ENCODE peak calls at places on chromosomes 6 and 20, in ten cellular contexts. One of them, this sample, is unnamed.

GRCh38 chr20:21693322-21693721 is 12.1 kb upstream of the PAX1 start:
- DNase-seq in activated CD4-positive, CD25-positive, alpha-beta regulatory T cell: no peak
- DNase-seq in HT1080: no peak
- DNase-seq in pancreas: no peak
- DNase-seq in AML-193: no peak
- DNase-seq in T-helper 17 cell: no peak
- DNase-seq in cardiac muscle cell: no peak
- DNase-seq in H7: peak
- DNase-seq in GM12865: peak
- DNase-seq in EL: no peak
- DNase-seq in this sample: no peak

GRCh38 chr20:56520180-56520579 is 4.4 kb upstream of the FAM209A start:
- DNase-seq in activated CD4-positive, CD25-positive, alpha-beta regulatory T cell: no peak
- DNase-seq in HT1080: no peak
- DNase-seq in pancreas: no peak
- DNase-seq in AML-193: no peak
- DNase-seq in T-helper 17 cell: no peak
- DNase-seq in cardiac muscle cell: no peak
- DNase-seq in H7: no peak
- DNase-seq in GM12865: no peak
- DNase-seq in EL: no peak
- DNase-seq in this sample: no peak

GRCh38 chr20:56422131-56422823 is 10.2 kb downstream of the CASS4 start:
- DNase-seq in activated CD4-positive, CD25-positive, alpha-beta regulatory T cell: no peak
- DNase-seq in HT1080: peak
- DNase-seq in pancreas: no peak
- DNase-seq in AML-193: peak
- DNase-seq in T-helper 17 cell: no peak
- DNase-seq in cardiac muscle cell: peak
- DNase-seq in H7: no peak
- DNase-seq in GM12865: no peak
- DNase-seq in EL: peak
- DNase-seq in this sample: no peak

GRCh38 chr20:62485062-62485700 is 9.4 kb upstream of the GATA5 start:
- DNase-seq in activated CD4-positive, CD25-positive, alpha-beta regulatory T cell: no peak
- DNase-seq in HT1080: no peak
- DNase-seq in pancreas: peak
- DNase-seq in AML-193: no peak
- DNase-seq in T-helper 17 cell: no peak
- DNase-seq in cardiac muscle cell: peak
- DNase-seq in H7: peak
- DNase-seq in GM12865: no peak
- DNase-seq in EL: peak
- DNase-seq in this sample: no peak

GRCh38 chr6:5677219-5678000 is 329.3 kb downstream of the NRN1 start:
- DNase-seq in activated CD4-positive, CD25-positive, alpha-beta regulatory T cell: no peak
- DNase-seq in HT1080: peak
- DNase-seq in pancreas: no peak
- DNase-seq in AML-193: no peak
- DNase-seq in T-helper 17 cell: no peak
- DNase-seq in cardiac muscle cell: peak
- DNase-seq in H7: no peak
- DNase-seq in GM12865: no peak
- DNase-seq in EL: no peak
- DNase-seq in this sample: no peak

GRCh38 chr6:158040051-158040803 is 58.6 kb downstream of the SYNJ2 start:
- DNase-seq in activated CD4-positive, CD25-positive, alpha-beta regulatory T cell: no peak
- DNase-seq in HT1080: peak
- DNase-seq in pancreas: peak
- DNase-seq in AML-193: no peak
- DNase-seq in T-helper 17 cell: no peak
- DNase-seq in cardiac muscle cell: peak
- DNase-seq in H7: no peak
- DNase-seq in GM12865: peak
- DNase-seq in EL: peak
- DNase-seq in this sample: no peak

GRCh38 chr20:25065625-25066338 is 7.8 kb upstream of the ACSS1 start:
- DNase-seq in activated CD4-positive, CD25-positive, alpha-beta regulatory T cell: peak
- DNase-seq in HT1080: peak
- DNase-seq in pancreas: peak
- DNase-seq in AML-193: peak
- DNase-seq in T-helper 17 cell: peak
- DNase-seq in cardiac muscle cell: peak
- DNase-seq in H7: peak
- DNase-seq in GM12865: peak
- DNase-seq in EL: peak
- DNase-seq in this sample: peak

GRCh38 chr20:41030536-41031242 is 2.1 kb downstream of the TOP1 start:
- DNase-seq in activated CD4-positive, CD25-positive, alpha-beta regulatory T cell: no peak
- DNase-seq in HT1080: peak
- DNase-seq in pancreas: no peak
- DNase-seq in AML-193: no peak
- DNase-seq in T-helper 17 cell: no peak
- DNase-seq in cardiac muscle cell: peak
- DNase-seq in H7: no peak
- DNase-seq in GM12865: no peak
- DNase-seq in EL: peak
- DNase-seq in this sample: no peak

GRCh38 chr20:7161690-7162089 is 394.2 kb downstream of the BMP2 start:
- DNase-seq in activated CD4-positive, CD25-positive, alpha-beta regulatory T cell: no peak
- DNase-seq in HT1080: no peak
- DNase-seq in pancreas: no peak
- DNase-seq in AML-193: peak
- DNase-seq in T-helper 17 cell: no peak
- DNase-seq in cardiac muscle cell: peak
- DNase-seq in H7: peak
- DNase-seq in GM12865: no peak
- DNase-seq in EL: no peak
- DNase-seq in this sample: no peak

GRCh38 chr20:1857403-1857941 is 37.7 kb upstream of the SIRPA start:
- DNase-seq in activated CD4-positive, CD25-positive, alpha-beta regulatory T cell: no peak
- DNase-seq in HT1080: no peak
- DNase-seq in pancreas: no peak
- DNase-seq in AML-193: peak
- DNase-seq in T-helper 17 cell: no peak
- DNase-seq in cardiac muscle cell: no peak
- DNase-seq in H7: peak
- DNase-seq in GM12865: no peak
- DNase-seq in EL: no peak
- DNase-seq in this sample: no peak

GRCh38 chr20:49562341-49563014 is 5.5 kb downstream of the PTGIS start:
- DNase-seq in activated CD4-positive, CD25-positive, alpha-beta regulatory T cell: no peak
- DNase-seq in HT1080: peak
- DNase-seq in pancreas: no peak
- DNase-seq in AML-193: no peak
- DNase-seq in T-helper 17 cell: no peak
- DNase-seq in cardiac muscle cell: peak
- DNase-seq in H7: peak
- DNase-seq in GM12865: no peak
- DNase-seq in EL: peak
- DNase-seq in this sample: peak

GRCh38 chr20:38123021-38123587 is 42.0 kb downstream of the TGM2 start:
- DNase-seq in activated CD4-positive, CD25-positive, alpha-beta regulatory T cell: no peak
- DNase-seq in HT1080: no peak
- DNase-seq in pancreas: peak
- DNase-seq in AML-193: no peak
- DNase-seq in T-helper 17 cell: no peak
- DNase-seq in cardiac muscle cell: peak
- DNase-seq in H7: no peak
- DNase-seq in GM12865: no peak
- DNase-seq in EL: peak
- DNase-seq in this sample: no peak

GRCh38 chr6:89162047-89162371 is 16.2 kb downstream of the PM20D2 start:
- DNase-seq in activated CD4-positive, CD25-positive, alpha-beta regulatory T cell: no peak
- DNase-seq in HT1080: no peak
- DNase-seq in pancreas: no peak
- DNase-seq in AML-193: no peak
- DNase-seq in T-helper 17 cell: no peak
- DNase-seq in cardiac muscle cell: peak
- DNase-seq in H7: no peak
- DNase-seq in GM12865: no peak
- DNase-seq in EL: no peak
- DNase-seq in this sample: no peak